ENCODE peak calls at places on chromosomes 16 and 17, in seven cellular contexts. One of them, this sample, is unnamed.

GRCh38 chr17:79633154-79633553 is 22.3 kb upstream of the RBFOX3 start:
- DNase-seq in right lobe of liver: peak; percentile 36
- DNase-seq in colonic mucosa: no peak
- DNase-seq in aorta: peak; percentile 4
- DNase-seq in heart right ventricle: no peak
- DNase-seq in AG04450: no peak
- DNase-seq in CD8-positive, alpha-beta T cell: peak; percentile 32
- DNase-seq in this sample: peak; percentile 49

GRCh38 chr16:55498101-55498500 is 10.8 kb upstream of the LPCAT2 start:
- DNase-seq in right lobe of liver: no peak
- DNase-seq in colonic mucosa: peak; percentile 15
- DNase-seq in aorta: no peak
- DNase-seq in heart right ventricle: no peak
- DNase-seq in AG04450: no peak
- DNase-seq in CD8-positive, alpha-beta T cell: no peak
- DNase-seq in this sample: no peak

GRCh38 chr17:2803971-2804370 is 7.7 kb downstream of the RAP1GAP2 start:
- DNase-seq in right lobe of liver: no peak
- DNase-seq in colonic mucosa: no peak
- DNase-seq in aorta: no peak
- DNase-seq in heart right ventricle: no peak
- DNase-seq in AG04450: no peak
- DNase-seq in CD8-positive, alpha-beta T cell: no peak
- DNase-seq in this sample: no peak

GRCh38 chr16:55948230-55948629 is 73.1 kb upstream of the CES5A start:
- DNase-seq in right lobe of liver: no peak
- DNase-seq in colonic mucosa: no peak
- DNase-seq in aorta: no peak
- DNase-seq in heart right ventricle: no peak
- DNase-seq in AG04450: no peak
- DNase-seq in CD8-positive, alpha-beta T cell: no peak
- DNase-seq in this sample: no peak

GRCh38 chr16:66844342-66845079 is at the start of gene CA7:
- DNase-seq in right lobe of liver: no peak
- DNase-seq in colonic mucosa: no peak
- DNase-seq in aorta: no peak
- DNase-seq in heart right ventricle: no peak
- DNase-seq in AG04450: no peak
- DNase-seq in CD8-positive, alpha-beta T cell: no peak
- DNase-seq in this sample: no peak

GRCh38 chr17:27207073-27207511 is 86.8 kb upstream of the WSB1 start:
- DNase-seq in right lobe of liver: no peak
- DNase-seq in colonic mucosa: no peak
- DNase-seq in aorta: no peak
- DNase-seq in heart right ventricle: no peak
- DNase-seq in AG04450: peak; percentile 10
- DNase-seq in CD8-positive, alpha-beta T cell: no peak
- DNase-seq in this sample: no peak

GRCh38 chr17:31877911-31878702 is 19.1 kb upstream of the COPRS start:
- DNase-seq in right lobe of liver: no peak
- DNase-seq in colonic mucosa: no peak
- DNase-seq in aorta: peak; percentile 52
- DNase-seq in heart right ventricle: no peak
- DNase-seq in AG04450: no peak
- DNase-seq in CD8-positive, alpha-beta T cell: no peak
- DNase-seq in this sample: no peak

GRCh38 chr17:59415397-59415796 is 83.9 kb downstream of the YPEL2 start:
- DNase-seq in right lobe of liver: no peak
- DNase-seq in colonic mucosa: no peak
- DNase-seq in aorta: no peak
- DNase-seq in heart right ventricle: no peak
- DNase-seq in AG04450: no peak
- DNase-seq in CD8-positive, alpha-beta T cell: no peak
- DNase-seq in this sample: no peak

GRCh38 chr17:74604748-74605147 is 12.7 kb upstream of the CD300LD start:
- DNase-seq in right lobe of liver: no peak
- DNase-seq in colonic mucosa: no peak
- DNase-seq in aorta: no peak
- DNase-seq in heart right ventricle: no peak
- DNase-seq in AG04450: no peak
- DNase-seq in CD8-positive, alpha-beta T cell: no peak
- DNase-seq in this sample: no peak

GRCh38 chr16:88878967-88879787 is 12.7 kb upstream of the PABPN1L start:
- DNase-seq in right lobe of liver: no peak
- DNase-seq in colonic mucosa: no peak
- DNase-seq in aorta: no peak
- DNase-seq in heart right ventricle: no peak
- DNase-seq in AG04450: no peak
- DNase-seq in CD8-positive, alpha-beta T cell: no peak
- DNase-seq in this sample: no peak

GRCh38 chr17:80315517-80316182 is 55.0 kb downstream of the RNF213 start:
- DNase-seq in right lobe of liver: no peak
- DNase-seq in colonic mucosa: no peak
- DNase-seq in aorta: no peak
- DNase-seq in heart right ventricle: no peak
- DNase-seq in AG04450: no peak
- DNase-seq in CD8-positive, alpha-beta T cell: no peak
- DNase-seq in this sample: no peak

GRCh38 chr16:79278506-79278905 is 322.0 kb downstream of the MAF start:
- DNase-seq in right lobe of liver: no peak
- DNase-seq in colonic mucosa: no peak
- DNase-seq in aorta: no peak
- DNase-seq in heart right ventricle: no peak
- DNase-seq in AG04450: no peak
- DNase-seq in CD8-positive, alpha-beta T cell: peak; percentile 73
- DNase-seq in this sample: no peak

GRCh38 chr17:2571523-2572303 is 21.7 kb upstream of the PAFAH1B1 start:
- DNase-seq in right lobe of liver: no peak
- DNase-seq in colonic mucosa: no peak
- DNase-seq in aorta: no peak
- DNase-seq in heart right ventricle: no peak
- DNase-seq in AG04450: no peak
- DNase-seq in CD8-positive, alpha-beta T cell: no peak
- DNase-seq in this sample: no peak

GRCh38 chr16:48613061-48613957 is 3.3 kb upstream of the N4BP1 start:
- DNase-seq in right lobe of liver: no peak
- DNase-seq in colonic mucosa: peak; percentile 58
- DNase-seq in aorta: no peak
- DNase-seq in heart right ventricle: no peak
- DNase-seq in AG04450: peak; percentile 72
- DNase-seq in CD8-positive, alpha-beta T cell: peak; percentile 75
- DNase-seq in this sample: no peak

GRCh38 chr16:47323241-47323640 is 137.6 kb downstream of the ITFG1 start:
- DNase-seq in right lobe of liver: no peak
- DNase-seq in colonic mucosa: no peak
- DNase-seq in aorta: no peak
- DNase-seq in heart right ventricle: no peak
- DNase-seq in AG04450: no peak
- DNase-seq in CD8-positive, alpha-beta T cell: no peak
- DNase-seq in this sample: no peak

GRCh38 chr17:69240201-69240600 is 11.6 kb upstream of the ABCA10 start:
- DNase-seq in right lobe of liver: no peak
- DNase-seq in colonic mucosa: no peak
- DNase-seq in aorta: no peak
- DNase-seq in heart right ventricle: no peak
- DNase-seq in AG04450: no peak
- DNase-seq in CD8-positive, alpha-beta T cell: no peak
- DNase-seq in this sample: no peak

GRCh38 chr16:1019934-1020305 is 38.4 kb downstream of the SOX8 start:
- DNase-seq in right lobe of liver: no peak
- DNase-seq in colonic mucosa: no peak
- DNase-seq in aorta: no peak
- DNase-seq in heart right ventricle: no peak
- DNase-seq in AG04450: no peak
- DNase-seq in CD8-positive, alpha-beta T cell: no peak
- DNase-seq in this sample: no peak

GRCh38 chr16:47886631-47887415 is 269.0 kb downstream of the ABCC12 start:
- DNase-seq in right lobe of liver: no peak
- DNase-seq in colonic mucosa: no peak
- DNase-seq in aorta: no peak
- DNase-seq in heart right ventricle: no peak
- DNase-seq in AG04450: no peak
- DNase-seq in CD8-positive, alpha-beta T cell: no peak
- DNase-seq in this sample: no peak

GRCh38 chr17:38415250-38416194 is 12.7 kb upstream of the ARHGAP23 start:
- DNase-seq in right lobe of liver: no peak
- DNase-seq in colonic mucosa: no peak
- DNase-seq in aorta: no peak
- DNase-seq in heart right ventricle: no peak
- DNase-seq in AG04450: peak; percentile 26
- DNase-seq in CD8-positive, alpha-beta T cell: no peak
- DNase-seq in this sample: no peak

GRCh38 chr17:6940186-6940649 is 55.6 kb upstream of the ALOX12 start:
- DNase-seq in right lobe of liver: no peak
- DNase-seq in colonic mucosa: no peak
- DNase-seq in aorta: peak; percentile 52
- DNase-seq in heart right ventricle: no peak
- DNase-seq in AG04450: no peak
- DNase-seq in CD8-positive, alpha-beta T cell: no peak
- DNase-seq in this sample: no peak

GRCh38 chr16:89657442-89658220 is at the start of the genes CHMP1A and SPATA33:
- DNase-seq in right lobe of liver: peak; percentile 92
- DNase-seq in colonic mucosa: peak; percentile 90
- DNase-seq in aorta: peak; percentile 93
- DNase-seq in heart right ventricle: peak; percentile 93
- DNase-seq in AG04450: peak; percentile 50
- DNase-seq in CD8-positive, alpha-beta T cell: peak; percentile 97
- DNase-seq in this sample: peak; percentile 84

GRCh38 chr16:55682086-55682485 is 26.3 kb downstream of the SLC6A2 start:
- DNase-seq in right lobe of liver: no peak
- DNase-seq in colonic mucosa: no peak
- DNase-seq in aorta: no peak
- DNase-seq in heart right ventricle: no peak
- DNase-seq in AG04450: no peak
- DNase-seq in CD8-positive, alpha-beta T cell: no peak
- DNase-seq in this sample: no peak

GRCh38 chr17:47315451-47316266 is 8.1 kb upstream of the EFCAB13 start:
- DNase-seq in right lobe of liver: no peak
- DNase-seq in colonic mucosa: peak; percentile 61
- DNase-seq in aorta: no peak
- DNase-seq in heart right ventricle: no peak
- DNase-seq in AG04450: peak; percentile 92
- DNase-seq in CD8-positive, alpha-beta T cell: no peak
- DNase-seq in this sample: no peak

GRCh38 chr16:74830646-74831045 is 56.0 kb upstream of the FA2H start:
- DNase-seq in right lobe of liver: no peak
- DNase-seq in colonic mucosa: no peak
- DNase-seq in aorta: no peak
- DNase-seq in heart right ventricle: no peak
- DNase-seq in AG04450: no peak
- DNase-seq in CD8-positive, alpha-beta T cell: no peak
- DNase-seq in this sample: no peak

GRCh38 chr17:40560592-40561293 is 4.5 kb downstream of the CCR7 start:
- DNase-seq in right lobe of liver: peak; percentile 38
- DNase-seq in colonic mucosa: peak; percentile 22
- DNase-seq in aorta: peak; percentile 49
- DNase-seq in heart right ventricle: no peak
- DNase-seq in AG04450: no peak
- DNase-seq in CD8-positive, alpha-beta T cell: peak; percentile 73
- DNase-seq in this sample: no peak

GRCh38 chr17:42198897-42199296 is 4.6 kb upstream of the GHDC start:
- DNase-seq in right lobe of liver: no peak
- DNase-seq in colonic mucosa: no peak
- DNase-seq in aorta: no peak
- DNase-seq in heart right ventricle: no peak
- DNase-seq in AG04450: no peak
- DNase-seq in CD8-positive, alpha-beta T cell: no peak
- DNase-seq in this sample: no peak
- H3K27ac ChIP-seq in right lobe of liver: no peak overlapping the region
- H3K27ac ChIP-seq in colonic mucosa: no peak overlapping the region
- H3K27ac ChIP-seq in aorta: no peak overlapping the region
- H3K27ac ChIP-seq in heart right ventricle: peak overlapping the region; percentile 79
- H3K27ac ChIP-seq in AG04450: no peak overlapping the region
- H3K27ac ChIP-seq in CD8-positive, alpha-beta T cell: no peak overlapping the region
- H3K27ac ChIP-seq in this sample: no peak overlapping the region

GRCh38 chr16:29812754-29813643 is 1.0 kb downstream of the PRRT2 start:
- DNase-seq in right lobe of liver: no peak
- DNase-seq in colonic mucosa: no peak
- DNase-seq in aorta: no peak
- DNase-seq in heart right ventricle: no peak
- DNase-seq in AG04450: no peak
- DNase-seq in CD8-positive, alpha-beta T cell: no peak
- DNase-seq in this sample: no peak
- H3K4me3 ChIP-seq in right lobe of liver: no peak overlapping the region
- H3K4me3 ChIP-seq in colonic mucosa: peak overlapping the region; percentile 49
- H3K4me3 ChIP-seq in aorta: peak overlapping the region; percentile 47
- H3K4me3 ChIP-seq in heart right ventricle: peak overlapping the region; percentile 62
- H3K4me3 ChIP-seq in AG04450: peak overlapping the region; percentile 75
- H3K4me3 ChIP-seq in CD8-positive, alpha-beta T cell: no peak overlapping the region
- H3K4me3 ChIP-seq in this sample: peak overlapping the region; percentile 59

GRCh38 chr16:87856796-87857228 is 12.5 kb downstream of the SLC7A5 start:
- DNase-seq in right lobe of liver: no peak
- DNase-seq in colonic mucosa: no peak
- DNase-seq in aorta: no peak
- DNase-seq in heart right ventricle: no peak
- DNase-seq in AG04450: no peak
- DNase-seq in CD8-positive, alpha-beta T cell: no peak
- DNase-seq in this sample: no peak
- H3K27ac ChIP-seq in right lobe of liver: no peak overlapping the region
- H3K27ac ChIP-seq in colonic mucosa: peak overlapping the region; percentile 66
- H3K27ac ChIP-seq in aorta: no peak overlapping the region
- H3K27ac ChIP-seq in heart right ventricle: peak overlapping the region; percentile 96
- H3K27ac ChIP-seq in AG04450: peak overlapping the region; percentile 78
- H3K27ac ChIP-seq in CD8-positive, alpha-beta T cell: no peak overlapping the region
- H3K27ac ChIP-seq in this sample: peak overlapping the region; percentile 93

DNA sequence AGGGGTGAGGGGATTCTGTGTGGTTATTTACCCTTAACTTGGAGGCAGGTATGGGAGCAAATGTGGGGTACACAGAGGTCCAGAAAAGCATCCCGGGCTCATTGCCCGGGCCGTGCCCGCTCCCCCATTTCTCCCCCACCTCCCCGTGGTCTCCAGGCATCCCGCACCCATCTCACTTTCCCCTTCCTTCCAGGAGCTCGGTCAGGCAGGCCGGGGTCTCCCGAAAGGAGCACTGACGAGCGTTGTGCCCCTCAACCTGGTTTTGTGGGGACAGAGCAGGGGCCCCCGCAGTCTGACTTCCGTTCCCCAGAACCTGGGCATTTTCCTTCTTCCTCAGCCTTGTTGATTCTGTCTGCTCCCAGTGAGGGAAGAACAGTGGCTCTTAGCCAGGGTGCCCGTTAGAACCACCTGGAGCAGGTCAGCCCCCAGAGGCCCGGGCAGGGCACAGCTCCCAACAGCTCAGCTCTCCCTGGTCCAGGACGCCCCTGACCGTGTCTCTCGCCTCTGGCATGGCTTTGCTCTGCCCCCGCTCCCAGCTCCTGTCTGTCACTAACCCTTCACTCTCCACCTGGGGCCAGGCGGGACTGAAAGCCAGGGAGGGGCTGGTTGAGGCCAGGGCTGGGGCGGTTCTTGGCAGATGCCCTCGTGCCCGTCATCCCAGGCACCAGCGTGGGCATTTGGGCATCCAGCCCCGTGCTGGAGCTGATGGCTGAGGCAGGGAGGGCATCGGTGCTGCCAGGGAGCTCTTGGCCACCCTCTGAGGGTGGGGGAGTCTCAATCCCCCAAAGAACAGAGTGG is 12.5 kb upstream of the NUDT16L1 start:
- DNase-seq in right lobe of liver: peak; percentile 93
- DNase-seq in colonic mucosa: no peak
- DNase-seq in aorta: no peak
- DNase-seq in heart right ventricle: peak; percentile 79
- DNase-seq in AG04450: no peak
- DNase-seq in CD8-positive, alpha-beta T cell: no peak
- DNase-seq in this sample: no peak
- H3K4me3 ChIP-seq in right lobe of liver: peak overlapping the region; percentile 54
- H3K4me3 ChIP-seq in colonic mucosa: peak overlapping the region; percentile 21
- H3K4me3 ChIP-seq in aorta: no peak overlapping the region
- H3K4me3 ChIP-seq in heart right ventricle: peak overlapping the region; percentile 11
- H3K4me3 ChIP-seq in AG04450: peak overlapping the region; percentile 36
- H3K4me3 ChIP-seq in CD8-positive, alpha-beta T cell: no peak overlapping the region
- H3K4me3 ChIP-seq in this sample: peak overlapping the region; percentile 53

GRCh38 chr16:14496786-14497185 is 133.3 kb downstream of the PARN start:
- DNase-seq in right lobe of liver: no peak
- DNase-seq in colonic mucosa: no peak
- DNase-seq in aorta: no peak
- DNase-seq in heart right ventricle: no peak
- DNase-seq in AG04450: no peak
- DNase-seq in CD8-positive, alpha-beta T cell: no peak
- DNase-seq in this sample: no peak
- H3K27ac ChIP-seq in right lobe of liver: no peak overlapping the region
- H3K27ac ChIP-seq in colonic mucosa: no peak overlapping the region
- H3K27ac ChIP-seq in aorta: no peak overlapping the region
- H3K27ac ChIP-seq in heart right ventricle: peak overlapping the region; percentile 32
- H3K27ac ChIP-seq in AG04450: no peak overlapping the region
- H3K27ac ChIP-seq in CD8-positive, alpha-beta T cell: no peak overlapping the region
- H3K27ac ChIP-seq in this sample: no peak overlapping the region